ENCODE peak calls at places on chromosomes 6 and 20, in seven cellular contexts. D, N, J, Z, M, F and V are unnamed samples.
A peak's percentile ranks its signal among the peaks of the same experiment; 100 is the strongest.

GRCh38 chr20:35283441-35284266 is 918 bp downstream of the EIF6 start:
- DNase-seq in D (no peak), N (no peak), Z (no peak), F (no peak), J (no peak), M (no peak), V (no peak)

GRCh38 chr20:10179574-10180298 is 38.9 kb upstream of the SNAP25 start:
- DNase-seq in N (peak; percentile 52), J (peak; percentile 6), Z (peak; percentile 47), F (peak; percentile 26), D (no peak), M (peak; percentile 39), V (peak; percentile 11)

GRCh38 chr20:52054123-52054522 is 137.5 kb downstream of the ZFP64 start:
- DNase-seq in F (no peak), N (no peak), M (no peak), Z (no peak), J (no peak), D (no peak), V (no peak)

GRCh38 chr6:34055223-34055933 is 90.5 kb downstream of the GRM4 start:
- DNase-seq in N (peak; percentile 87), F (peak; percentile 51), J (peak; percentile 66), M (peak; percentile 79), D (peak; percentile 37), Z (peak; percentile 85), V (peak; percentile 73)

GRCh38 chr6:56475736-56476457 is 166.8 kb downstream of the DST start:
- DNase-seq in M (no peak), F (peak; percentile 71), Z (no peak), J (no peak), N (no peak), D (no peak), V (no peak)

GRCh38 chr6:3162565-3163247 is 5.4 kb upstream of the TUBB2A start:
- DNase-seq in J (peak; percentile 89), F (peak; percentile 71), D (peak; percentile 90), M (peak; percentile 81), N (peak; percentile 85), Z (peak; percentile 92), V (peak; percentile 77)

GRCh38 chr6:111173946-111174345 is 86.6 kb downstream of the SLC16A10 start:
- DNase-seq in Z (no peak), M (no peak), N (no peak), D (no peak), J (no peak), F (no peak), V (no peak)

GRCh38 chr6:43668151-43669028 is 19.2 kb downstream of the MRPS18A start:
- DNase-seq in M (peak; percentile 88), Z (peak; percentile 92), N (peak; percentile 83), J (peak; percentile 56), D (peak; percentile 91), F (peak; percentile 36), V (peak; percentile 29)

GRCh38 chr6:139152088-139152891 is 17.4 kb downstream of the HECA start:
- DNase-seq in Z (no peak), J (peak; percentile 54), N (no peak), M (no peak), F (peak; percentile 84), D (no peak), V (no peak)

GRCh38 chr20:12966468-12967085 is 42.2 kb upstream of the SPTLC3 start:
- DNase-seq in Z (peak; percentile 34), N (no peak), M (no peak), F (peak; percentile 63), D (no peak), J (peak; percentile 67), V (no peak)

GRCh38 chr6:31005249-31006020 is 4.8 kb upstream of the MUC22 start:
- DNase-seq in N (no peak), M (no peak), J (no peak), D (no peak), Z (no peak), F (no peak), V (no peak)

GRCh38 chr6:4139272-4139671 is 3.9 kb upstream of the ECI2 start:
- DNase-seq in D (no peak), J (no peak), N (no peak), F (no peak), M (no peak), Z (no peak), V (no peak)

GRCh38 chr6:2688416-2689064 is 62.2 kb downstream of the MYLK4 start:
- DNase-seq in M (no peak), D (peak; percentile 56), N (no peak), F (peak; percentile 90), J (peak; percentile 75), Z (no peak), V (no peak)

GRCh38 chr6:168450921-168451320 is 9.9 kb downstream of the SMOC2 start:
- DNase-seq in Z (peak; percentile 62), N (no peak), J (no peak), F (no peak), D (no peak), M (no peak), V (no peak)

GRCh38 chr6:111992851-111993250 is 61.1 kb upstream of the CCN6 start:
- DNase-seq in F (peak; percentile 52), Z (no peak), N (no peak), M (no peak), D (no peak), J (no peak), V (no peak)

GRCh38 chr6:151029976-151030375 is 164.5 kb downstream of the MTHFD1L start:
- DNase-seq in M (no peak), N (no peak), Z (no peak), F (no peak), D (no peak), J (no peak), V (no peak)

GRCh38 chr20:40797425-40797824 is 108.4 kb upstream of the MAFB start:
- DNase-seq in F (peak; percentile 17), N (no peak), D (no peak), M (peak; percentile 32), J (peak; percentile 2), Z (peak; percentile 49), V (no peak)

GRCh38 chr6:105601541-105602174 is 198.8 kb upstream of the PREP start:
- DNase-seq in J (peak; percentile 98), D (peak; percentile 76), M (no peak), N (no peak), Z (peak; percentile 35), F (peak; percentile 100), V (no peak)

GRCh38 chr20:25402583-25402982 is 4.9 kb upstream of the GINS1 start:
- DNase-seq in D (no peak), M (no peak), Z (peak; percentile 78), N (no peak), F (no peak), J (no peak), V (no peak)

GRCh38 chr6:135088232-135088760 is 33.7 kb upstream of the HBS1L start:
- DNase-seq in F (no peak), M (no peak), N (no peak), D (no peak), J (no peak), Z (no peak), V (no peak)

GRCh38 chr20:47586648-47587306 is 85.1 kb downstream of the NCOA3 start:
- DNase-seq in D (no peak), J (no peak), Z (peak; percentile 35), F (peak; percentile 57), M (no peak), N (no peak), V (no peak)

GRCh38 chr20:47713941-47714450 is 71.3 kb downstream of the SULF2 start:
- DNase-seq in D (no peak), Z (no peak), F (peak; percentile 27), N (no peak), M (no peak), J (no peak), V (no peak)

GRCh38 chr6:125764105-125764671 is 14.8 kb downstream of the HEY2 start:
- DNase-seq in D (no peak), J (no peak), N (no peak), F (no peak), M (no peak), Z (no peak), V (no peak)

GRCh38 chr6:125140808-125141207 is 12.8 kb upstream of the TPD52L1 start:
- DNase-seq in N (no peak), Z (no peak), F (peak; percentile 64), D (no peak), J (no peak), M (no peak), V (no peak)

GRCh38 chr6:51614725-51615124 is 472.7 kb downstream of the PKHD1 start:
- DNase-seq in F (no peak), Z (no peak), J (no peak), N (no peak), D (no peak), M (no peak), V (no peak)

GRCh38 chr6:51608383-51608782 is 479.0 kb downstream of the PKHD1 start:
- DNase-seq in Z (no peak), F (no peak), M (no peak), N (no peak), D (no peak), J (no peak), V (no peak)

GRCh38 chr6:51613558-51613957 is 473.9 kb downstream of the PKHD1 start:
- DNase-seq in F (no peak), Z (no peak), M (no peak), J (no peak), N (no peak), D (no peak), V (no peak)

GRCh38 chr6:51608932-51609331 is 478.5 kb downstream of the PKHD1 start:
- DNase-seq in F (no peak), D (peak; percentile 67), M (no peak), J (no peak), Z (no peak), N (no peak), V (no peak)
- H3K18ac ChIP-seq in F (no peak overlapping the region), D (no peak overlapping the region), M (no peak overlapping the region), J (no peak overlapping the region), Z (no peak overlapping the region), N (no peak overlapping the region), V (no peak overlapping the region)

GRCh38 chr6:166206510-166207389 is 39.1 kb upstream of the TBXT start:
- DNase-seq in N (no peak), D (no peak), F (no peak), Z (no peak), J (no peak), M (no peak), V (no peak)
- H3K18ac ChIP-seq in N (no peak overlapping the region), D (no peak overlapping the region), F (no peak overlapping the region), Z (no peak overlapping the region), J (no peak overlapping the region), M (no peak overlapping the region), V (no peak overlapping the region)

GRCh38 chr20:472137-472846 is 10.0 kb upstream of the TBC1D20 start:
- DNase-seq in M (no peak), J (no peak), N (no peak), F (no peak), D (no peak), Z (peak; percentile 63), V (no peak)
- H3K18ac ChIP-seq in M (no peak overlapping the region), J (no peak overlapping the region), N (no peak overlapping the region), F (no peak overlapping the region), D (no peak overlapping the region), Z (no peak overlapping the region), V (no peak overlapping the region)

DNA sequence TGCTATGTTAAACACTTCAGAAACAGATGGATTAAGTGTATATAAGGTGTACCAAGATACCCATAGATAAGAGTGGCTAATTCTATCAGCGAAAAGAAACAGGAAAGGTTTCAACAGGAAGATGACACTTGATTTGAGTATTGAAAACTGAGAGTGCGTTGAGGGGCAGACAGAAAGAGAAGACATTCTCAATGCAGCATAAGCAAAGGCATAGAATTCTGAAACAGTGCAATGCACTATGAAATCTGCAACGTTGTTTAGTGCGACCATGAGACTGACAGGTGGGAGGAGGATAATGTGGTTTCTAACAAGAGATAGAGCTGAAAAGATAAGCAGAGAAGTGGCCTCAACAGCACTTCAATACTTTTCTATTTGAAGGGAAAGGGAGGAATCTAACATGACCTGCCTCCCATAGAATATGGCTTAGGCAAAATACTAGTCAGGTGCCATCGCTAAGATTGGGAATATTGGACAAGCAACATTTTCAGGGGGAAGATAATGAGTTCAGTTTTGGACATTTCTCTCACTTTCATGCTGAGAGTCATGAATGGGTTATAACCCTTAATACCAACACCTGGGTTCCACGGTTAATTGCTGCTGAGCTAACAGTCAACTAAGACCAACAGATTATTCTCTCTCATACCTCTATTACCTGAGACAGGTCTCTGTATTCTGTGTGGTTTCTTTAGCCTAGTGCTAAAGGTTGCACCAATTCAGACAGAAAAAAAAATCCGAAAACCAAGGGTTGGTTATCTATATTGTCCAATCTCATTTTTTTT is 312.9 kb upstream of the ARID1B start:
- DNase-seq in M (no peak), J (no peak), N (no peak), Z (no peak), F (no peak), D (no peak), V (no peak)
- H3K18ac ChIP-seq in M (no peak overlapping the region), J (no peak overlapping the region), N (no peak overlapping the region), Z (no peak overlapping the region), F (no peak overlapping the region), D (no peak overlapping the region), V (no peak overlapping the region)